ENCODE peak calls at places on chromosomes 13 and 19, in ten cellular contexts. One of them, this sample, is unnamed.
A peak's percentile ranks its signal among the peaks of the same experiment; 100 is the strongest.

GRCh38 chr13:86161257-86161656 is 362.0 kb upstream of the SLITRK6 start:
- DNase-seq in fibroblast of the aortic adventitia: no peak
- DNase-seq in mucosa of descending colon: no peak
- DNase-seq in brain microvascular endothelial cell: no peak
- DNase-seq in SK-N-SH: no peak
- DNase-seq in body of pancreas: no peak
- DNase-seq in CD4-positive, alpha-beta T cell: no peak
- DNase-seq in WTC11: no peak
- DNase-seq in RWPE1: no peak
- DNase-seq in fibroblast of pulmonary artery: no peak
- DNase-seq in this sample: no peak

GRCh38 chr19:50414850-50415660 is 3.7 kb upstream of the SPIB start:
- DNase-seq in RWPE1: no peak
- DNase-seq in SK-N-SH: peak; percentile 92
- DNase-seq in CD4-positive, alpha-beta T cell: peak; percentile 58
- DNase-seq in WTC11: peak; percentile 95
- DNase-seq in brain microvascular endothelial cell: peak; percentile 64
- DNase-seq in mucosa of descending colon: peak; percentile 87
- DNase-seq in fibroblast of pulmonary artery: peak; percentile 76
- DNase-seq in fibroblast of the aortic adventitia: peak; percentile 63
- DNase-seq in body of pancreas: peak; percentile 75
- DNase-seq in this sample: no peak

GRCh38 chr19:40150170-40150569 is 41.1 kb upstream of the MAP3K10 start:
- DNase-seq in WTC11: no peak
- DNase-seq in CD4-positive, alpha-beta T cell: no peak
- DNase-seq in fibroblast of pulmonary artery: peak; percentile 65
- DNase-seq in body of pancreas: no peak
- DNase-seq in SK-N-SH: no peak
- DNase-seq in mucosa of descending colon: no peak
- DNase-seq in fibroblast of the aortic adventitia: peak; percentile 84
- DNase-seq in RWPE1: no peak
- DNase-seq in brain microvascular endothelial cell: no peak
- DNase-seq in this sample: no peak

GRCh38 chr19:15923702-15924101 is 10.6 kb downstream of the CYP4F11 start:
- DNase-seq in WTC11: no peak
- DNase-seq in fibroblast of the aortic adventitia: no peak
- DNase-seq in mucosa of descending colon: peak; percentile 86
- DNase-seq in body of pancreas: no peak
- DNase-seq in CD4-positive, alpha-beta T cell: no peak
- DNase-seq in fibroblast of pulmonary artery: no peak
- DNase-seq in SK-N-SH: no peak
- DNase-seq in brain microvascular endothelial cell: no peak
- DNase-seq in RWPE1: no peak
- DNase-seq in this sample: no peak

GRCh38 chr13:91311491-91311890 is 36.0 kb upstream of the MIR17HG start:
- DNase-seq in body of pancreas: no peak
- DNase-seq in WTC11: no peak
- DNase-seq in CD4-positive, alpha-beta T cell: no peak
- DNase-seq in RWPE1: no peak
- DNase-seq in fibroblast of the aortic adventitia: no peak
- DNase-seq in fibroblast of pulmonary artery: no peak
- DNase-seq in SK-N-SH: no peak
- DNase-seq in brain microvascular endothelial cell: no peak
- DNase-seq in mucosa of descending colon: no peak
- DNase-seq in this sample: no peak

GRCh38 chr13:112759053-112759452 is 69.2 kb downstream of the ATP11A start:
- DNase-seq in fibroblast of pulmonary artery: no peak
- DNase-seq in WTC11: no peak
- DNase-seq in body of pancreas: no peak
- DNase-seq in RWPE1: no peak
- DNase-seq in fibroblast of the aortic adventitia: no peak
- DNase-seq in CD4-positive, alpha-beta T cell: no peak
- DNase-seq in brain microvascular endothelial cell: no peak
- DNase-seq in mucosa of descending colon: no peak
- DNase-seq in SK-N-SH: no peak
- DNase-seq in this sample: no peak

GRCh38 chr13:102707465-102707864 is 12.6 kb upstream of the METTL21C start:
- DNase-seq in brain microvascular endothelial cell: peak; percentile 83
- DNase-seq in mucosa of descending colon: no peak
- DNase-seq in SK-N-SH: peak; percentile 53
- DNase-seq in WTC11: no peak
- DNase-seq in fibroblast of pulmonary artery: peak; percentile 91
- DNase-seq in CD4-positive, alpha-beta T cell: no peak
- DNase-seq in fibroblast of the aortic adventitia: peak; percentile 98
- DNase-seq in body of pancreas: no peak
- DNase-seq in RWPE1: peak; percentile 85
- DNase-seq in this sample: no peak

GRCh38 chr19:38690832-38691231 is 43.4 kb downstream of the ACTN4 start:
- DNase-seq in CD4-positive, alpha-beta T cell: no peak
- DNase-seq in brain microvascular endothelial cell: no peak
- DNase-seq in fibroblast of pulmonary artery: no peak
- DNase-seq in fibroblast of the aortic adventitia: peak; percentile 54
- DNase-seq in SK-N-SH: no peak
- DNase-seq in RWPE1: no peak
- DNase-seq in WTC11: no peak
- DNase-seq in mucosa of descending colon: no peak
- DNase-seq in body of pancreas: no peak
- DNase-seq in this sample: no peak

GRCh38 chr19:38939957-38940356 is 9.2 kb downstream of the MRPS12 start:
- DNase-seq in fibroblast of the aortic adventitia: no peak
- DNase-seq in mucosa of descending colon: no peak
- DNase-seq in RWPE1: no peak
- DNase-seq in body of pancreas: no peak
- DNase-seq in WTC11: no peak
- DNase-seq in fibroblast of pulmonary artery: no peak
- DNase-seq in CD4-positive, alpha-beta T cell: no peak
- DNase-seq in brain microvascular endothelial cell: no peak
- DNase-seq in SK-N-SH: no peak
- DNase-seq in this sample: no peak

GRCh38 chr19:45271098-45271497 is 20.0 kb downstream of the MARK4 start:
- DNase-seq in WTC11: no peak
- DNase-seq in brain microvascular endothelial cell: no peak
- DNase-seq in body of pancreas: no peak
- DNase-seq in CD4-positive, alpha-beta T cell: no peak
- DNase-seq in fibroblast of pulmonary artery: no peak
- DNase-seq in fibroblast of the aortic adventitia: no peak
- DNase-seq in mucosa of descending colon: no peak
- DNase-seq in SK-N-SH: no peak
- DNase-seq in RWPE1: no peak
- DNase-seq in this sample: no peak

GRCh38 chr13:72341904-72342303 is 385.5 kb downstream of the MZT1 start:
- DNase-seq in CD4-positive, alpha-beta T cell: no peak
- DNase-seq in fibroblast of pulmonary artery: no peak
- DNase-seq in brain microvascular endothelial cell: no peak
- DNase-seq in RWPE1: no peak
- DNase-seq in SK-N-SH: no peak
- DNase-seq in body of pancreas: no peak
- DNase-seq in fibroblast of the aortic adventitia: no peak
- DNase-seq in WTC11: peak; percentile 17
- DNase-seq in mucosa of descending colon: no peak
- DNase-seq in this sample: no peak

GRCh38 chr13:100848304-100848703 is 173.7 kb upstream of the TMTC4 start:
- DNase-seq in brain microvascular endothelial cell: no peak
- DNase-seq in RWPE1: no peak
- DNase-seq in WTC11: peak; percentile 35
- DNase-seq in CD4-positive, alpha-beta T cell: no peak
- DNase-seq in body of pancreas: no peak
- DNase-seq in mucosa of descending colon: no peak
- DNase-seq in SK-N-SH: no peak
- DNase-seq in fibroblast of pulmonary artery: no peak
- DNase-seq in fibroblast of the aortic adventitia: no peak
- DNase-seq in this sample: no peak
- TF ChIP-seq CTCF in brain microvascular endothelial cell: no peak
- TF ChIP-seq CTCF in RWPE1: no peak
- TF ChIP-seq CTCF in WTC11: no peak
- TF ChIP-seq CTCF in CD4-positive, alpha-beta T cell: no peak
- TF ChIP-seq CTCF in body of pancreas: no peak
- TF ChIP-seq CTCF in mucosa of descending colon: no peak
- TF ChIP-seq CTCF in SK-N-SH: no peak
- TF ChIP-seq CTCF in fibroblast of pulmonary artery: no peak
- TF ChIP-seq CTCF in fibroblast of the aortic adventitia: no peak
- TF ChIP-seq CTCF in this sample: no peak

GRCh38 chr19:18780631-18781030 is 10.5 kb downstream of the COMP start:
- DNase-seq in brain microvascular endothelial cell: no peak
- DNase-seq in WTC11: no peak
- DNase-seq in fibroblast of the aortic adventitia: no peak
- DNase-seq in mucosa of descending colon: no peak
- DNase-seq in CD4-positive, alpha-beta T cell: no peak
- DNase-seq in body of pancreas: no peak
- DNase-seq in RWPE1: no peak
- DNase-seq in SK-N-SH: no peak
- DNase-seq in fibroblast of pulmonary artery: no peak
- DNase-seq in this sample: no peak
- TF ChIP-seq CTCF in brain microvascular endothelial cell: peak; percentile 32
- TF ChIP-seq CTCF in WTC11: no peak
- TF ChIP-seq CTCF in fibroblast of the aortic adventitia: no peak
- TF ChIP-seq CTCF in mucosa of descending colon: no peak
- TF ChIP-seq CTCF in CD4-positive, alpha-beta T cell: no peak
- TF ChIP-seq CTCF in body of pancreas: no peak
- TF ChIP-seq CTCF in RWPE1: no peak
- TF ChIP-seq CTCF in SK-N-SH: no peak
- TF ChIP-seq CTCF in fibroblast of pulmonary artery: peak; percentile 5
- TF ChIP-seq CTCF in this sample: peak; percentile 16

GRCh38 chr13:33678084-33678483 is 139.9 kb upstream of the RFC3 start:
- DNase-seq in CD4-positive, alpha-beta T cell: no peak
- DNase-seq in body of pancreas: no peak
- DNase-seq in fibroblast of pulmonary artery: no peak
- DNase-seq in RWPE1: no peak
- DNase-seq in brain microvascular endothelial cell: no peak
- DNase-seq in SK-N-SH: no peak
- DNase-seq in mucosa of descending colon: no peak
- DNase-seq in WTC11: no peak
- DNase-seq in fibroblast of the aortic adventitia: no peak
- DNase-seq in this sample: peak; percentile 24
- TF ChIP-seq CTCF in CD4-positive, alpha-beta T cell: no peak
- TF ChIP-seq CTCF in body of pancreas: no peak
- TF ChIP-seq CTCF in fibroblast of pulmonary artery: no peak
- TF ChIP-seq CTCF in RWPE1: no peak
- TF ChIP-seq CTCF in brain microvascular endothelial cell: no peak
- TF ChIP-seq CTCF in SK-N-SH: no peak
- TF ChIP-seq CTCF in mucosa of descending colon: no peak
- TF ChIP-seq CTCF in WTC11: no peak
- TF ChIP-seq CTCF in fibroblast of the aortic adventitia: no peak
- TF ChIP-seq CTCF in this sample: peak; percentile 86

GRCh38 chr13:44140146-44140545 is 233.5 kb upstream of the SERP2 start:
- DNase-seq in CD4-positive, alpha-beta T cell: no peak
- DNase-seq in body of pancreas: peak; percentile 8
- DNase-seq in brain microvascular endothelial cell: no peak
- DNase-seq in fibroblast of the aortic adventitia: no peak
- DNase-seq in WTC11: peak; percentile 44
- DNase-seq in fibroblast of pulmonary artery: no peak
- DNase-seq in SK-N-SH: no peak
- DNase-seq in mucosa of descending colon: peak; percentile 73
- DNase-seq in RWPE1: no peak
- DNase-seq in this sample: no peak

GRCh38 chr13:44142540-44142867 is 231.1 kb upstream of the SERP2 start:
- DNase-seq in brain microvascular endothelial cell: no peak
- DNase-seq in CD4-positive, alpha-beta T cell: no peak
- DNase-seq in fibroblast of pulmonary artery: no peak
- DNase-seq in SK-N-SH: peak; percentile 34
- DNase-seq in body of pancreas: no peak
- DNase-seq in WTC11: no peak
- DNase-seq in mucosa of descending colon: no peak
- DNase-seq in RWPE1: no peak
- DNase-seq in fibroblast of the aortic adventitia: no peak
- DNase-seq in this sample: no peak

GRCh38 chr13:44141213-44141724 is 232.4 kb upstream of the SERP2 start:
- DNase-seq in SK-N-SH: no peak
- DNase-seq in mucosa of descending colon: no peak
- DNase-seq in WTC11: no peak
- DNase-seq in fibroblast of the aortic adventitia: peak; percentile 35
- DNase-seq in brain microvascular endothelial cell: no peak
- DNase-seq in fibroblast of pulmonary artery: peak; percentile 22
- DNase-seq in CD4-positive, alpha-beta T cell: no peak
- DNase-seq in body of pancreas: peak; percentile 22
- DNase-seq in RWPE1: peak; percentile 44
- DNase-seq in this sample: no peak

GRCh38 chr13:44142911-44143665 is 230.5 kb upstream of the SERP2 start:
- DNase-seq in fibroblast of pulmonary artery: peak; percentile 31
- DNase-seq in SK-N-SH: no peak
- DNase-seq in WTC11: no peak
- DNase-seq in CD4-positive, alpha-beta T cell: no peak
- DNase-seq in fibroblast of the aortic adventitia: peak; percentile 33
- DNase-seq in mucosa of descending colon: no peak
- DNase-seq in brain microvascular endothelial cell: peak; percentile 80
- DNase-seq in RWPE1: peak; percentile 86
- DNase-seq in body of pancreas: no peak
- DNase-seq in this sample: no peak

DNA sequence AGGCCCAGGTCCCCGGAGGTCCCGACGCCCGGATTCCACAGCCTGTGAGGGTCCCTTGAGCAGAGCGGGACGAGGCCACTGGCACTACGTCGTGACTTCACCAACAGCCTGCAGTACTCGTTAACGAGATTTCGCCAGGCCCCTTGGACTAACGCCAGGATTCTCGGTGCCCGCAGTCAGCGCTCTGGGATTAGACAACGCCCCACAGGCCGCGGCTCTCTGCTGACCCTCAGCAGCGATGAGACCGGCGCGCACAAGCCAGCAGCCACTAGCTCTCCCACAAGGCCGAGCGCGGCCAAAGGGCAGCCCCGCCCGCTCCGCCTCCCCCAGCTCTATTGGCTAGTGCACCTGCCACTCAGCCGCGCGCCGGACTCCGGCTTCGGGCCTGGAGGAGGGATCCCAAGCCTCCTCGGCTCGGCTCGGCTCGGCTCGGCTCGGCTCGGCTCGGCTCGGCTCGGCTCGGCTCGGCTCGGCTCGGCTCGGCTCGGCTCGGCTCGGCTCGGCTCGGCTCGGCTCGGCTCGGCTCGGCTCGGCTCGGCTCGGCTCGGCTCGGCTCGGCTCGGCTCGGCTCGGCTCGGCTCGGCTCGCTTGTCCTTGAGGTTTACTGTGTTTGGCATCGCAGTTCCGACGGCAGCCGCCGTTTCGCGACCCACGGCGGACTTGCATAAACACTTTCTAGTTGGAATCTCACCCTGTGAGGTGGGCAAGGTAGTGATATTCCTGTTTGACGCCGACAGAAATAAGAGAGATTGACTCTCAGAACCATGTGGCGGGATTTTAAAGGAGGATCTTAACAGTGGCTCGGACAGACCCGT is 231.7 kb upstream of the SERP2 start:
- DNase-seq in brain microvascular endothelial cell: peak; percentile 93
- DNase-seq in body of pancreas: peak; percentile 98
- DNase-seq in fibroblast of the aortic adventitia: peak; percentile 93
- DNase-seq in RWPE1: peak; percentile 99
- DNase-seq in SK-N-SH: peak; percentile 100
- DNase-seq in fibroblast of pulmonary artery: peak; percentile 96
- DNase-seq in WTC11: peak; percentile 99
- DNase-seq in CD4-positive, alpha-beta T cell: peak; percentile 76
- DNase-seq in mucosa of descending colon: peak; percentile 99
- DNase-seq in this sample: peak; percentile 59
- TF ChIP-seq CTCF in brain microvascular endothelial cell: no peak
- TF ChIP-seq CTCF in body of pancreas: peak; percentile 43
- TF ChIP-seq CTCF in fibroblast of the aortic adventitia: peak; percentile 15
- TF ChIP-seq CTCF in RWPE1: no peak
- TF ChIP-seq CTCF in SK-N-SH: no peak
- TF ChIP-seq CTCF in fibroblast of pulmonary artery: no peak
- TF ChIP-seq CTCF in WTC11: no peak
- TF ChIP-seq CTCF in CD4-positive, alpha-beta T cell: no peak
- TF ChIP-seq CTCF in mucosa of descending colon: no peak
- TF ChIP-seq CTCF in this sample: no peak

GRCh38 chr13:111531505-111531904 is 211.1 kb downstream of the TEX29 start:
- DNase-seq in SK-N-SH: no peak
- DNase-seq in body of pancreas: peak; percentile 36
- DNase-seq in fibroblast of pulmonary artery: peak; percentile 3
- DNase-seq in fibroblast of the aortic adventitia: no peak
- DNase-seq in mucosa of descending colon: no peak
- DNase-seq in RWPE1: no peak
- DNase-seq in brain microvascular endothelial cell: peak; percentile 10
- DNase-seq in WTC11: no peak
- DNase-seq in CD4-positive, alpha-beta T cell: no peak
- DNase-seq in this sample: no peak
- TF ChIP-seq CTCF in SK-N-SH: peak; percentile 20
- TF ChIP-seq CTCF in body of pancreas: peak; percentile 48
- TF ChIP-seq CTCF in fibroblast of pulmonary artery: no peak
- TF ChIP-seq CTCF in fibroblast of the aortic adventitia: no peak
- TF ChIP-seq CTCF in mucosa of descending colon: no peak
- TF ChIP-seq CTCF in RWPE1: no peak
- TF ChIP-seq CTCF in brain microvascular endothelial cell: no peak
- TF ChIP-seq CTCF in WTC11: no peak
- TF ChIP-seq CTCF in CD4-positive, alpha-beta T cell: no peak
- TF ChIP-seq CTCF in this sample: no peak